ENCODE peak calls at places on chromosomes 2 and 18, in six cellular contexts. R is foreskin keratinocyte, Z is pancreas, I is body of pancreas, U is tibial nerve, A is SK-N-SH. K is an unnamed sample.

GRCh38 chr2:42167458-42167857 is 1.7 kb upstream of the EML4 start:
- DNase-seq in U (no peak), R (no peak), I (no peak), A (no peak), Z (no peak), K (no peak)

GRCh38 chr2:127052068-127052770 is 54.7 kb downstream of the BIN1 start:
- DNase-seq in U (no peak), Z (no peak), A (peak; percentile 29), I (peak; percentile 7), R (no peak), K (peak; percentile 26)

GRCh38 chr18:67463829-67464228 is 52.7 kb downstream of the DSEL start:
- DNase-seq in A (no peak), R (no peak), Z (no peak), I (no peak), U (no peak), K (no peak)

GRCh38 chr2:97713296-97714083 is at the start of gene ZAP70:
- DNase-seq in I (no peak), A (no peak), U (no peak), Z (no peak), R (no peak), K (no peak)

GRCh38 chr2:204069804-204070203 is 133.2 kb downstream of the ICOS start:
- DNase-seq in A (no peak), R (peak; percentile 20), U (no peak), I (no peak), Z (no peak), K (no peak)

GRCh38 chr2:239114119-239114581 is 266.3 kb downstream of the TWIST2 start:
- DNase-seq in R (peak; percentile 12), Z (no peak), I (no peak), A (peak; percentile 75), U (no peak), K (no peak)

GRCh38 chr2:8587251-8587791 is 94.5 kb upstream of the ID2 start:
- DNase-seq in Z (no peak), R (no peak), A (no peak), I (no peak), U (no peak), K (no peak)

GRCh38 chr2:10005461-10005860 is 37.9 kb upstream of the KLF11 start:
- DNase-seq in A (no peak), R (no peak), U (no peak), Z (no peak), I (no peak), K (no peak)

GRCh38 chr2:2536416-2537056 is 205.5 kb upstream of the MYT1L start:
- DNase-seq in U (no peak), Z (no peak), A (no peak), I (no peak), R (no peak), K (no peak)

GRCh38 chr2:155203187-155203586 is 504.7 kb downstream of the KCNJ3 start:
- DNase-seq in A (no peak), Z (no peak), R (no peak), U (no peak), I (no peak), K (no peak)

GRCh38 chr2:177553176-177553909 is 160.8 kb downstream of the AGPS start:
- DNase-seq in A (no peak), Z (no peak), R (no peak), I (no peak), U (no peak), K (no peak)

GRCh38 chr2:226159875-226160479 is 639.6 kb downstream of the IRS1 start:
- DNase-seq in I (no peak), Z (no peak), U (no peak), A (no peak), R (no peak), K (no peak)

GRCh38 chr2:119584469-119584868 is 40.2 kb downstream of the CFAP221 start:
- DNase-seq in U (no peak), I (no peak), R (no peak), Z (no peak), A (no peak), K (no peak)

GRCh38 chr2:144407262-144407661 is 112.7 kb downstream of the ZEB2 start:
- DNase-seq in U (no peak), Z (no peak), R (no peak), A (no peak), I (no peak), K (no peak)

GRCh38 chr2:53475320-53475719 is 292.3 kb upstream of the CHAC2 start:
- DNase-seq in A (no peak), R (peak; percentile 82), U (no peak), I (no peak), Z (no peak), K (no peak)

GRCh38 chr2:37344453-37345361 is at the start of gene QPCT:
- DNase-seq in R (no peak), I (peak; percentile 26), A (peak; percentile 88), Z (peak; percentile 19), U (peak; percentile 32), K (peak; percentile 47)

DNA sequence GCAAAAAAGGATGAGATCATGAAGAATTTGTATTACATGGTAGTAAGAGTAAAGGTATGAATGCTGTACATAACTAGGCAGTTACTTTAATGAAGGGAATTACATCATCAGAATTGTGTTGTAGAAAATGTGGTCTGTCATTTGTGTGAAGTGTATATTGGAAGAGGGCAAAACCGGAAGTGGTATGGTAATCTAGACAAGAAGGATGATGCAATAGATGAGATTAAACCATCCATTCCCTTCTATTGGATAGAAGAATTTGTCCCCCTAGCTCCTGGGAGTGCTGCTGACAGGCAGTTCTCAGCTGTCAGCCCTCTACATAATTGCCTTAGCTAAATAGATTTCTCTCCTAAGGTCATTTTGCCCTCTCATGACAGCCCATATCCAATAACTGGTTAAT is 55.9 kb upstream of the BARD1 start:
- DNase-seq in I (no peak), Z (no peak), R (no peak), A (no peak), U (no peak), K (no peak)
- H3K4me1 ChIP-seq in I (no peaks in the 10 kb centered on the region), Z (no peaks in the 10 kb centered on the region), R (no peaks in the 10 kb centered on the region), A (no peaks in the 10 kb centered on the region), U (no peaks in the 10 kb centered on the region), K (no peaks in the 10 kb centered on the region)

GRCh38 chr2:55112229-55113016 is 62.2 kb upstream of the RTN4 start:
- DNase-seq in Z (no peak), U (peak; percentile 61), I (no peak), A (no peak), R (no peak), K (peak; percentile 87)
- H3K4me1 ChIP-seq in Z (peaks cover 22% of the 10 kb centered on the region), U (peaks cover 3% of the 10 kb centered on the region), I (peaks cover 24% of the 10 kb centered on the region), A (peaks cover 74% of the 10 kb centered on the region), R (peaks cover 5% of the 10 kb centered on the region), K (peaks cover 30% of the 10 kb centered on the region)

DNA sequence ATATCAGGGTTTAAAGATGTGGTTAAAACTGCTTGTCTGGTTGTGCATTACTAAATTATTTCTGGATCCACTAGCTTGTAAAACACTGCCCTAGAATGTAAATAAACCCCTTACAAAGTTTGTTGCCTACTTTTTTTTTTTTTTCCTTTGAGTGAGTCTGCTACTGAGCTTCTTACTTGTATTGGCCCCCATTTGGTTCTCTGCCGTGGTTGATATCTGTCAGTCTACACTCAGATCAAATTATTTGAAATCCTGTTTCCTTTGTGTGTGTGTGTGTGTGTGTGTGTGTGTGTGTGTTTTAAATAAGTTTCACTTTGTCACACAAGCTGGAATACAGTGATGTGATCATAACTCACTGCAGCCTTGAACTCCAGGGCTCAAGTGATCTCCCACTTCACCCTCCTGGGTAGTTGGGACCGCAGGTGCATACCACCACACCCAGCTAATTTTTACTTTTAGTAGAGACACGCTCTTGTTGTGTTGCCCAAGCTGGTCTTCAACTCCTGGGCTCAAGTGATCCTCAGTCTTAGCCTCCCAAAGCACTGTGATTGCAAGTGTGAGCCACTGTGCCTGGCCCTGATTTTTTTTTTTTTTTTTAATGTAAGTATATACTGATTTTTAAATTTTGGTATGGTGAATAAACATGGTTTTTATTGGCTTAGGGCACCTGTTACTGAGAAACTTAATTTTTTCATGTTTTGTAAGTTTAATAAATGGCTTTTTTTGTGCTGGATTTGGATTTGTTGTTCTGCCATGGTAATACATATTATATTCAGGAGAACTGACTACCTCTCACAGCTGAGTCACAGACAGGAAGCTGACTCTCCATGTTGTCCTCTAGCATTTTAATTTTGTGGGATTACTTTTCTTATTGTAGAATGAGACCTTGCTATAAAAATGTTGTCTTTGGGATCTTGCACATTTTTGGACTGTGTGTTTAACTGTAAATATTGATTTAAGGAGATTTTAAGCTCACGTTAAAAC is 48.5 kb downstream of the MAP4K4 start:
- DNase-seq in A (no peak), Z (no peak), I (no peak), R (peak; percentile 44), U (no peak), K (no peak)
- H3K4me1 ChIP-seq in A (peaks cover 46% of the 10 kb centered on the region), Z (peaks cover 42% of the 10 kb centered on the region), I (peaks cover 60% of the 10 kb centered on the region), R (peaks cover 52% of the 10 kb centered on the region), U (peaks cover 36% of the 10 kb centered on the region), K (peaks cover 32% of the 10 kb centered on the region)

DNA sequence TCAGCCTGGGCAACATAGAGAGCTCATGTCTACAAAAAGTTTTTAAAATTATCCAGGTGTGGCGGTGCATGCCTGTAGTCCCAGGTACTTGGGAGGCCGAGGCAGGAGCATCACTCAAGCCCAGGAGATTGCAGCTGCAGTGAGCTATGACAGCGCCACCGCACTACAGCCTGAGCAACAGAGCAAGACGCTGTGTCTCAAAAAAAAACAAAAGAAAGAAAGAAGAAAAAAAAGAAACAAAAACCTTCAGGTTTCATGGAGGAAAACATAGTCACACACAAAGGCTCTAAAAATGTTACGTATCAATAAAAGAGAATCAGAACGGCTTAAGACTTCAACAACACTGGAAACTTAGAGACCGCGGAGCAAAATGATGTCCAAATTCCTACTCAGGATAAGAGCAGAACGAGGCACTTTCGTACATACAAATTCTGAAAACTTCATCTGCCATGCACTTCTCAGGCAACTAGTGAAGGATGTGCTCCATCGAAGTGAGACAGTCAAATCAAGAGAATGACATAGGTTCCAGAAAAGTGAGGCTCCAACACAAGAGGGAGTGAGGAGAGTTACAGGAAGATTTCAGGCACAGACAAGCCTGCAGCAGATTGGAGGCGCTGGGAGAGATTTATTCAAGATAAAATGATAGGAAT is 4.4 kb downstream of the HDLBP start:
- DNase-seq in I (no peak), A (no peak), Z (no peak), R (no peak), U (no peak), K (no peak)
- H3K4me1 ChIP-seq in I (peaks cover 56% of the 10 kb centered on the region), A (no peaks in the 10 kb centered on the region), Z (peaks cover 7% of the 10 kb centered on the region), R (peaks cover 31% of the 10 kb centered on the region), U (peaks cover 35% of the 10 kb centered on the region), K (peaks cover 28% of the 10 kb centered on the region)

GRCh38 chr2:46704593-46704992 is 211.0 kb downstream of the MCFD2 start:
- DNase-seq in Z (no peak), A (no peak), U (no peak), R (no peak), I (no peak), K (no peak)

GRCh38 chr2:46702537-46702936 is 213.1 kb downstream of the MCFD2 start:
- DNase-seq in U (no peak), Z (no peak), A (no peak), I (no peak), R (no peak), K (no peak)

GRCh38 chr2:46705663-46706062 is 209.9 kb downstream of the MCFD2 start:
- DNase-seq in A (no peak), U (no peak), Z (no peak), I (no peak), R (no peak), K (no peak)

GRCh38 chr2:46701152-46701551 is 214.5 kb downstream of the MCFD2 start:
- DNase-seq in Z (no peak), A (no peak), R (no peak), I (no peak), U (no peak), K (no peak)

DNA sequence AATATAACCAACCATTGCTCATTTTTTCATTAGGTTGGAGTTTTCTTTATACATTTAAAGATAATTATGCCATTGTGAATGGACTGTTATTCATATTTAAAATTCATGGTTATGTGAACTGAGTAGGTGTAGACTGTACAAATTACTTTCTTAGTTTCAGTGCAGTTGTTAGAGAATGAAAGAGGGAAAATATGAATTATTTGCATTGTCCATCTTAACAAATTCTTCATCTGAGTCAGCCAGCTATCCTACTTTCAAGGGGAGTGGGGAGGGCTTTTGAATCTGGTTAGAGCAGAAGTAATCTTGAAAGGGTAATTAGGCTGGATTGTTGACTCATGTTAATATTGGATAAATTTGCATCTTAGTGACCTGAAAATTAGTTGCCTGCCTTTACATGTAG is 212.0 kb downstream of the MCFD2 start:
- DNase-seq in A (no peak), U (no peak), I (no peak), Z (no peak), R (no peak), K (no peak)
- H3K4me1 ChIP-seq in A (peaks cover 29% of the 10 kb centered on the region), U (peaks cover 32% of the 10 kb centered on the region), I (peaks cover 60% of the 10 kb centered on the region), Z (peaks cover 37% of the 10 kb centered on the region), R (peaks cover 17% of the 10 kb centered on the region), K (peaks cover 72% of the 10 kb centered on the region)